ENCODE peak calls at places on chromosomes 2 and 18, in seven cellular contexts. V, T, J, R, S, E and Q are unnamed samples.

GRCh38 chr2:220930542-220931076 is 641.5 kb downstream of the EPHA4 start:
- DNase-seq in R (no peak), E (no peak), J (no peak), S (no peak), V (no peak), T (no peak), Q (no peak)

GRCh38 chr2:105751272-105751671 is 6.6 kb downstream of the NCK2 start:
- DNase-seq in T (no peak), E (no peak), R (no peak), V (no peak), S (no peak), J (no peak), Q (no peak)

GRCh38 chr2:108916397-108917077 is 72.5 kb downstream of the EDAR start:
- DNase-seq in J (no peak), E (no peak), R (no peak), T (no peak), S (no peak), V (no peak), Q (no peak)

GRCh38 chr2:219126555-219126954 is 34.1 kb downstream of the NHEJ1 start:
- DNase-seq in V (no peak), S (no peak), J (no peak), E (peak), T (no peak), R (peak), Q (peak)

GRCh38 chr2:100427627-100428258 is 10.3 kb upstream of the CHST10 start:
- DNase-seq in S (peak), J (peak), T (peak), V (peak), R (peak), E (no peak), Q (peak)

GRCh38 chr2:10281891-10282290 is 20.8 kb upstream of the HPCAL1 start:
- DNase-seq in R (no peak), V (no peak), T (peak), J (no peak), S (no peak), E (no peak), Q (no peak)

GRCh38 chr2:242054881-242055801 is 185.6 kb downstream of the RTP5 start:
- DNase-seq in T (no peak), E (no peak), V (no peak), J (no peak), R (no peak), S (no peak), Q (no peak)

GRCh38 chr18:7814754-7815315 is 247.7 kb downstream of the PTPRM start:
- DNase-seq in S (no peak), E (no peak), V (no peak), R (no peak), T (no peak), J (no peak), Q (no peak)

GRCh38 chr18:13555192-13555591 is 171.2 kb downstream of the FAM210A start:
- DNase-seq in V (no peak), E (no peak), R (no peak), S (no peak), T (no peak), J (no peak), Q (no peak)

GRCh38 chr2:42809876-42810125 is 17.4 kb upstream of the HAAO start:
- DNase-seq in T (peak), V (peak), S (no peak), J (peak), E (peak), R (peak), Q (peak)

GRCh38 chr2:233470007-233470687 is 96.4 kb downstream of the USP40 start:
- DNase-seq in V (peak), E (no peak), S (no peak), J (no peak), T (peak), R (peak), Q (no peak)

GRCh38 chr18:61666876-61667590 is 225.8 kb downstream of the RNF152 start:
- DNase-seq in R (no peak), E (no peak), J (no peak), S (no peak), T (no peak), V (no peak), Q (no peak)

GRCh38 chr18:77099501-77100370 is 32.8 kb downstream of the MBP start:
- DNase-seq in V (no peak), E (no peak), T (peak), R (no peak), J (no peak), S (no peak), Q (no peak)

GRCh38 chr2:196592912-196593881 is 46.3 kb upstream of the CCDC150 start:
- DNase-seq in R (peak), V (peak), S (peak), E (peak), T (peak), J (peak), Q (no peak)

GRCh38 chr18:34592961-34593382 is 117.1 kb upstream of the DTNA start:
- DNase-seq in J (peak), V (peak), S (peak), T (peak), R (peak), E (no peak), Q (peak)

GRCh38 chr2:111226797-111227700 is 106.3 kb downstream of the BCL2L11 start:
- DNase-seq in V (no peak), E (no peak), T (no peak), J (no peak), R (no peak), S (peak), Q (no peak)

GRCh38 chr2:71150082-71150816 is 19.8 kb downstream of the MPHOSPH10 start:
- DNase-seq in R (no peak), E (no peak), T (no peak), V (no peak), S (no peak), J (no peak), Q (no peak)

GRCh38 chr18:73724908-73725307 is 422.7 kb downstream of the FBXO15 start:
- DNase-seq in R (no peak), T (no peak), J (no peak), S (peak), V (no peak), E (no peak), Q (no peak)

GRCh38 chr2:156181208-156181607 is 151.3 kb downstream of the NR4A2 start:
- DNase-seq in S (no peak), E (no peak), V (no peak), T (no peak), J (no peak), R (no peak), Q (no peak)

GRCh38 chr2:407630-408029 is 119.7 kb upstream of the ALKAL2 start:
- DNase-seq in S (no peak), J (no peak), V (no peak), R (no peak), T (no peak), E (no peak), Q (no peak)

GRCh38 chr2:198657520-198658121 is 800.1 kb downstream of the SATB2 start:
- DNase-seq in T (no peak), J (no peak), E (no peak), V (no peak), S (peak), R (no peak), Q (no peak)

GRCh38 chr2:45261746-45262145 is 252.5 kb upstream of the SIX2 start:
- DNase-seq in T (no peak), V (no peak), E (no peak), S (no peak), J (no peak), R (no peak), Q (no peak)

GRCh38 chr18:79507546-79508480 is 112.1 kb downstream of the NFATC1 start:
- DNase-seq in J (peak), T (peak), S (peak), E (no peak), R (peak), V (peak), Q (peak)

GRCh38 chr2:27891820-27892105 is 1.2 kb downstream of the BABAM2 start:
- DNase-seq in J (no peak), S (peak), V (no peak), T (no peak), R (no peak), E (peak), Q (no peak)

DNA sequence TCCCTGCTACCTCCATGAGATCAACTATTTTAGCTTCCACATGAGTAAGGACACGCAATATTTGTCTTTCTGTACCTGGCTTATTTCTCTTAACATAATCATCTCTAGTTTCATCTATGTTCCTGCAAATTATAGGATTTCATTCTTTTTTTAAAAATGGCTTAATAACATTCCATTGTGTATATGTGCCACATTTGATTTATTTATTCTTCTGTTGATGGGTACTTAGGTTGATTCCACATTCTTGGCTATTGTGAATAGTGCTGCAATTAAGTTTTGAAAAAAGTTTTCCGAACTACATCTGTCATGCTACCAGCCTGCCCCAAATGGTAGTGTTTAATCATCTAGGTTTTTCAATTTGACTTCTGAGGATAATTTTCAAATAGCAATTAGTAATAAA is 36.3 kb downstream of the SPAG16 start:
- DNase-seq in J (no peak), T (no peak), V (no peak), E (no peak), R (no peak), S (no peak), Q (no peak)
- H3K4me3 ChIP-seq in J (no peak), T (no peak), V (no peak), E (no peak), R (no peak), S (no peak), Q (no peak)

GRCh38 chr2:204794624-204795023 is 249.3 kb downstream of the PARD3B start:
- DNase-seq in R (no peak), E (no peak), J (no peak), V (no peak), T (no peak), S (peak), Q (no peak)
- H3K4me3 ChIP-seq in R (no peak), E (no peak), J (no peak), V (no peak), T (no peak), S (no peak), Q (no peak)

GRCh38 chr18:68997845-68998244 is 200.0 kb downstream of the CCDC102B start:
- DNase-seq in J (no peak), V (no peak), S (peak), R (no peak), T (no peak), E (no peak), Q (no peak)
- H3K4me3 ChIP-seq in J (no peak), V (no peak), S (no peak), R (no peak), T (no peak), E (no peak), Q (no peak)

DNA sequence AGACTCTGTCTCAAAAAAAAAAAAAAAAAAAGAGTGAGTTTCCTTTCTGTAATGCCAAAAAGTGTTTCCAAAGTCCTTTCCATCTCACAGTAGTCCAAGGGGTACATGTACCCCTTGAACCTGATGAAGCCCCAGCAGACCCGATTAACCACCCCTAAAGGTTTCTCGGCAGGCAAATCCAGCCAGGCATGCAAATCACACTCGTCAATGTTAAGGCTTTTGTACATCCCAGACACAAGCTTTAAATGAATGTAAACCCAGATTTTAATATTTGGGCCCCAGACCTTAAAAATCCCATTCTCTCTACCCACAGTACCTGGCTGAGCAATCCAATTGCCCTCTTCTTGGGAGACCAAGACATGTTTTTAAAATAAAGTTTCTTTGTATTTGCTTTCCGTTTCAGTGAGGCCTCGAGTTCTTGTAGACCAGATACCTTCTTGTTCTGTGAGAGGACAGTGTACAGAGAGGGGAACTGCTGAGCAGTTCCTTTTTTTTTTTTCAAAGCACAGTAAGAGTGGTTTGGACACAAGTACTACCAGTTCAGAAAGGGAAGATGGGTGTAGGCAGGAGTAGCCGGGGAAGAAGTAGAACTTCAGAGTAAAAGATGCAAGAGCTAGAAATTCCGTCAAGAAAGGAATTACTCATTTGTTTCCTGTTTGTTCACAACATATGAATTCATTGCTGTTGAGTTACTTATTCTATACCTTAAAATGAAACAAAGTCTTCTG is at the start of gene NLRC4:
- DNase-seq in S (no peak), T (no peak), E (no peak), R (peak), V (no peak), J (no peak), Q (no peak)
- H3K4me3 ChIP-seq in S (no peak), T (no peak), E (no peak), R (no peak), V (no peak), J (peak), Q (no peak)

GRCh38 chr2:179177694-179178093 is 86.9 kb downstream of the SESTD1 start:
- DNase-seq in V (no peak), R (no peak), E (no peak), J (no peak), T (no peak), S (no peak), Q (no peak)
- H3K4me3 ChIP-seq in V (no peak), R (no peak), E (no peak), J (no peak), T (no peak), S (no peak), Q (no peak)

DNA sequence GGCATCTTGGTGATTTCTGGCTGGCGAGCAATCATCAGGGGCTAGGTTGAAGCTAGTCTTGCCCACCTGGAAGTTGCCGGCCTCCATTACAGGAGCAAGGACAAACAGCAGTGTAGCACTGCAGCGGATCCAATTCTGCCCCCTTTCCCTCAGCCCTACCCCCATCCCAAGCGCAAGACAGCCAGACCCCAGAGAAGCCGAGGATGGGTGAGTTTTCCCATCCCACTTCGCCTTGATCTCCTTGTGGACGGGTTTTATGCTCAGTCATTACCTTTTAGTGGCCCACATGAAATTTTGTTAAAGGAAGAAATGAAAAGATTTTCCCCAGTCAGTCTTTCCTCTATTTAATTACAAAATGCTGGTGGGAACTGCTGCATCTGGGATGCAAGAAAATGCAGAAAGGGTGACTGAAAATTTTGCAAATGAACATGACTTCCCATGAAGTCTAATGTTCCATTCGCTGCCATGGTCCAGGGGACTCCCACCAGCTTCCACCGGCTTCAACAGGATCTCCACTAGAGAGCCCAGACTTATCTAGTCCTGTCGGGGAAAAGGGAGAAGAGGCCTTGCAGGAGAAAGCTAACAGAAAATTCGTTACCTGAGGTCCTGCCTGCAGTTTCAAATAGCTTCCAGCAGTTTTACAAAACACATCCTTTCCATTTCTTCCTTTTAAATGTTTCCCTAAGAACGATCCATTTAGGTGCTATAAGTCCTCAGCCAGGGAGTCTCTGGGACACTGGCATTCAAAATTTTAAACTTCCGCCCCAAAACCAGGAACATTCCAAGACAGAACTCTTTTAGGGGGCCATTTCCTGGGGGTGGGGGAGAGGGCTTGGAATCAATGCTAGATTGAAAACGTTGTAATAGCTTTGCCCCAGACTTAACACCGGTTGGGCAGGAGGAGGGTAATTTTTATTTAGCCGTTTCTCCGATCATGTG is 1.9 kb upstream of the HOXD9 start:
- DNase-seq in S (no peak), J (no peak), T (no peak), V (no peak), R (no peak), E (no peak), Q (no peak)
- H3K4me3 ChIP-seq in S (no peak), J (no peak), T (no peak), V (no peak), R (no peak), E (no peak), Q (no peak)

DNA sequence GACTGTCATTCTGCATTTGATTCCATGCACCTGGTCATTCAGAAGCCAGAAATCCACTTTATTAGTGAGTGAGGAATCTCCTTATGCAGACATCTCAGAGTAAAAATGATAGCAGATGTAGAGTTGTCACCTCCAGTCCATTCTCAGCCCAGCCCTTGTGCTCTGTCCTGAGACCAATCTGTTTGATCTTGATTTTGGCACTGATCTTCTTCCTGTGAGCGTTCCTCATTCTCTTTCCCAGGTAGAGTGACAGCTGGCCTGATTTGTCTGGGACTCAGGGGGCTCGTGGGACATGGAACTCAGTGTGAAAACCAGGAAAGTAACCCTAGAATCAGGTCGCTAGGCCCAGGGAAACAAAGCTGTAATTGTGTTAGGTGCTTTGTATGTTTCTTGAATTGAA is 8.9 kb downstream of the ARHGAP25 start:
- DNase-seq in S (no peak), E (no peak), R (no peak), V (no peak), J (no peak), T (no peak), Q (no peak)
- H3K4me3 ChIP-seq in S (no peak), E (no peak), R (no peak), V (no peak), J (no peak), T (no peak), Q (no peak)